ENCODE peak calls at places on chromosomes 2 and 18, in six cellular contexts. Q, O, G, A, C and N are unnamed samples.

GRCh38 chr2:218343591-218343990 is 13.1 kb upstream of the CATIP start:
- DNase-seq in A (no peak), C (no peak), G (no peak), O (no peak), Q (no peak), N (no peak)

GRCh38 chr2:132757002-132757598 is 87.1 kb upstream of the LYPD1 start:
- DNase-seq in O (no peak), C (no peak), G (no peak), Q (no peak), A (no peak), N (no peak)

GRCh38 chr2:241066893-241067341 is 35.2 kb downstream of the MTERF4 start:
- DNase-seq in Q (no peak), C (no peak), A (peak; percentile 79), O (peak; percentile 25), G (peak; percentile 74), N (no peak)

GRCh38 chr2:26970928-26971627 is 641 bp downstream of the MAPRE3 start:
- DNase-seq in A (peak; percentile 71), O (no peak), Q (no peak), G (peak; percentile 44), C (no peak), N (peak; percentile 71)

GRCh38 chr18:12552884-12553242 is 105.0 kb downstream of the SPIRE1 start:
- DNase-seq in G (no peak), C (no peak), A (no peak), O (no peak), Q (no peak), N (no peak)

GRCh38 chr2:128026422-128027277 is 1.2 kb downstream of the SAP130 start:
- DNase-seq in Q (no peak), O (no peak), G (no peak), A (peak; percentile 47), C (no peak), N (no peak)

GRCh38 chr2:30780776-30781330 is 26.4 kb downstream of the CAPN13 start:
- DNase-seq in A (no peak), C (no peak), O (no peak), G (no peak), Q (no peak), N (no peak)

GRCh38 chr2:166373951-166374350 is 1.8 kb downstream of the SCN9A start:
- DNase-seq in O (peak; percentile 71), Q (no peak), C (peak; percentile 80), G (no peak), A (peak; percentile 9), N (no peak)

GRCh38 chr2:21438949-21439348 is 315.2 kb downstream of the TDRD15 start:
- DNase-seq in C (no peak), A (no peak), G (no peak), O (no peak), Q (no peak), N (no peak)

GRCh38 chr2:219530048-219530963 is 13.3 kb downstream of the CHPF start:
- DNase-seq in G (peak; percentile 92), A (peak; percentile 92), O (peak; percentile 77), C (peak; percentile 77), Q (no peak), N (no peak)

GRCh38 chr2:218289639-218290315 is 2.5 kb downstream of the TMBIM1 start:
- DNase-seq in O (no peak), C (peak; percentile 63), Q (no peak), G (no peak), A (no peak), N (no peak)

GRCh38 chr2:188369365-188369764 is 77.7 kb downstream of the GULP1 start:
- DNase-seq in G (peak; percentile 16), O (peak; percentile 18), C (peak; percentile 57), A (peak; percentile 68), Q (no peak), N (no peak)

GRCh38 chr2:199861116-199861774 is 10.3 kb upstream of the FTCDNL1 start:
- DNase-seq in A (peak; percentile 49), C (peak; percentile 24), O (no peak), Q (no peak), G (no peak), N (no peak)

GRCh38 chr2:38765149-38765548 is 12.9 kb upstream of the GEMIN6 start:
- DNase-seq in A (no peak), O (no peak), Q (no peak), C (no peak), G (no peak), N (no peak)

GRCh38 chr2:59851848-59852475 is 701.5 kb downstream of the BCL11A start:
- DNase-seq in C (no peak), G (no peak), A (no peak), O (no peak), Q (no peak), N (no peak)
- TF ChIP-seq CREB1 in C (no peak), G (no peak), A (no peak), O (no peak), Q (no peak), N (no peak)

GRCh38 chr2:227504700-227505099 is 32.7 kb downstream of the AGFG1 start:
- DNase-seq in A (no peak), O (no peak), G (no peak), Q (no peak), C (no peak), N (no peak)
- TF ChIP-seq CREB1 in A (no peak), O (no peak), G (no peak), Q (no peak), C (no peak), N (no peak)

GRCh38 chr2:119359774-119360173 is 6.9 kb downstream of the C2orf76 start:
- DNase-seq in O (no peak), Q (no peak), A (no peak), G (no peak), C (no peak), N (no peak)
- TF ChIP-seq CREB1 in O (no peak), Q (no peak), A (no peak), G (no peak), C (no peak), N (no peak)

GRCh38 chr2:47028846-47029560 is 113.4 kb upstream of the MCFD2 start:
- DNase-seq in Q (no peak), G (no peak), O (no peak), C (no peak), A (no peak), N (no peak)
- TF ChIP-seq CREB1 in Q (no peak), G (no peak), O (no peak), C (no peak), A (no peak), N (no peak)

GRCh38 chr2:234482807-234483206 is 14.1 kb downstream of the ARL4C start:
- DNase-seq in O (no peak), A (no peak), Q (no peak), C (no peak), G (no peak), N (no peak)

GRCh38 chr2:234479465-234479864 is 17.4 kb downstream of the ARL4C start:
- DNase-seq in A (no peak), C (no peak), G (no peak), Q (no peak), O (no peak), N (no peak)

GRCh38 chr2:234481301-234481700 is 15.6 kb downstream of the ARL4C start:
- DNase-seq in G (no peak), C (no peak), Q (no peak), A (no peak), O (no peak), N (no peak)

GRCh38 chr2:234478121-234478858 is 18.6 kb downstream of the ARL4C start:
- DNase-seq in Q (no peak), C (no peak), G (no peak), O (no peak), A (no peak), N (no peak)

DNA sequence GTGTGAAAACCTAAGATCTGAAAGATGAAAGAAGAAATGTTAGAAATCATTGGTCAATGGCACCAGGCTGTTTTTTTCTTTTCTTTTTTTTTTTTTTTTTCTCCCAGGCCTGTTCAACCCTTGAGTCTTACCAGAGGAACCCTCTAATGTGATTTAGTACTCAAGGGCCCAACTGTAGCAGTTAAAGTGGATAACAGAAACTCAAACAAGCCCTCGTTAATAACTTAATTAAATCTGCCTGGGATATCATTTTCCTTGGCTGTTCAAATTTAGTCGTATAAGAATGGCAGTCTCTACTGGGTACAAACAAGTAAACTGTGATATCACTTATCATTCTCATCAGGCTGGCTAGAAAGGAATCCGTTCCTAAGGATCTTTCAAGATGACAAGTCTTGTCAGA is 16.5 kb downstream of the ARL4C start:
- DNase-seq in G (no peak), Q (no peak), C (no peak), O (no peak), A (no peak), N (no peak)
- TF ChIP-seq CREB1 in G (no peak), Q (no peak), C (no peak), O (no peak), A (no peak), N (no peak)

GRCh38 chr18:68549257-68549871 is 165.5 kb downstream of the TMX3 start:
- DNase-seq in Q (no peak), A (no peak), C (no peak), O (no peak), G (no peak), N (no peak)
- TF ChIP-seq CREB1 in Q (no peak), A (no peak), C (no peak), O (no peak), G (no peak), N (no peak)

GRCh38 chr2:157281316-157281715 is 23.8 kb downstream of the GALNT5 start:
- DNase-seq in O (no peak), C (no peak), A (no peak), Q (no peak), G (no peak), N (no peak)
- TF ChIP-seq CREB1 in O (no peak), C (no peak), A (no peak), Q (no peak), G (no peak), N (no peak)

DNA sequence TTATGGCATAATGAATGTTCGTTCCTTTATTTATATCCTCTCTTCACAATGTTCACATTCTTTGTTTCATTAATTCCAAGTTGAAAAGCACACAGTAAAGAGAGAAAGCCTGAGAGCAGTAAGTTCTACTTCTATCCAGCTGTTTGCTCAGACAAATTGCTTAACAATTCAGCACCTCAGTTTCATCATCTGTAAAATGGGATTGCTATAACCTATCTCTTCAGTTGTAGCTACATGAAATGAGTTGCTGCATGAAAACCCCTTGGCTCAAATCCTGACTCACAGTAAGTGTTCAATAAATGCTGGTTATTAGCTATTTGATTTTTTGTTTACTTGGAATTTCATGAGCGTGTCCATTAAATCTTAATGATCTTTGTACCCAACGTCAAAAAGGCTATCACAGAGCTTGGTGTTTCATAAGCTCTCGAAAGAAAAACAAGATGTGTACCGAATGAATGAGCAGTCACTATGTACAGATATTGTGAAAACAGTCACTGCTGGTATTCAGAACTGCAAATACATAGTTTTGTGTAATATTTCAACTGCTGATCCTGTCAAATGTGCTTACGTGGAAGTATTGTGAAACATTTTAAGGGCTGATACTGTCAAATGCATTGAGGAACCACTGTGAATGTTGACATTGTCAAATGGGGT is 184.4 kb upstream of the KLHL29 start:
- DNase-seq in O (no peak), Q (no peak), C (peak; percentile 49), G (no peak), A (no peak), N (no peak)
- TF ChIP-seq CREB1 in O (no peak), Q (no peak), C (peak; percentile 8), G (no peak), A (no peak), N (no peak)

DNA sequence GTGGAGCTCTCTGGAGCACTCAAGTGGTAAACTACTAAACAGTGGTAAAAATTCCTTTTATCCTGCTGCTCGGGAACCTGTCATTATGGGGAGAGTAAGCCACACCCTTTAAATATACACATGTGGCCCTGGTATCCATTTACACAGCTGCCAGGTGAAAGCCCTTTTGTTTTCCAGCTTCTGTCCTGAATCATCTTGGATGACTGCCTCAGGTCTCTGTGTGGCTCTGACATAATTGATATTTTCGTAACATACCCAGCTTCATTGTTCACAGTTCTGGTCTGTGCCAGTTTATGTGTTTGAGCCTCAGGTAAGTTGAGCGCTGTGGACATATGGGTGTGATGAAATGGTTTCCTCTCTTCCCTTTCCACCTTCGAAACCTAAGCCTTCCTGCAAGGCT is 15.7 kb upstream of the TTC39C start:
- DNase-seq in G (no peak), Q (no peak), A (no peak), O (no peak), C (peak; percentile 68), N (no peak)
- TF ChIP-seq CREB1 in G (no peak), Q (no peak), A (no peak), O (no peak), C (no peak), N (no peak)